ENCODE peak calls at places on chromosomes 3 and 15, in four cellular contexts. One of them, this sample, is unnamed.

GRCh38 chr3:194097141-194097880 is 38.6 kb upstream of the HES1 start:
- DNase-seq in esophagus squamous epithelium: no peak
- DNase-seq in CD8-positive, alpha-beta memory T cell: no peak
- DNase-seq in upper lobe of left lung: no peak
- DNase-seq in this sample: no peak

GRCh38 chr15:32730677-32731654 is 13.2 kb downstream of the GREM1 start:
- DNase-seq in esophagus squamous epithelium: no peak
- DNase-seq in CD8-positive, alpha-beta memory T cell: no peak
- DNase-seq in upper lobe of left lung: peak; percentile 78
- DNase-seq in this sample: no peak

GRCh38 chr3:126130081-126130855 is 46.3 kb upstream of the SLC41A3 start:
- DNase-seq in esophagus squamous epithelium: no peak
- DNase-seq in CD8-positive, alpha-beta memory T cell: no peak
- DNase-seq in upper lobe of left lung: peak; percentile 23
- DNase-seq in this sample: no peak

GRCh38 chr15:27328616-27329015 is 357.6 kb downstream of the GABRG3 start:
- DNase-seq in esophagus squamous epithelium: no peak
- DNase-seq in CD8-positive, alpha-beta memory T cell: no peak
- DNase-seq in upper lobe of left lung: no peak
- DNase-seq in this sample: no peak

GRCh38 chr3:113498221-113499005 is 16.5 kb downstream of the SPICE1 start:
- DNase-seq in esophagus squamous epithelium: no peak
- DNase-seq in CD8-positive, alpha-beta memory T cell: no peak
- DNase-seq in upper lobe of left lung: no peak
- DNase-seq in this sample: no peak

GRCh38 chr3:69710153-69710977 is 28.9 kb upstream of the MITF start:
- DNase-seq in esophagus squamous epithelium: no peak
- DNase-seq in CD8-positive, alpha-beta memory T cell: no peak
- DNase-seq in upper lobe of left lung: no peak
- DNase-seq in this sample: no peak

GRCh38 chr3:4906107-4906621 is 73.1 kb upstream of the BHLHE40 start:
- DNase-seq in esophagus squamous epithelium: no peak
- DNase-seq in CD8-positive, alpha-beta memory T cell: no peak
- DNase-seq in upper lobe of left lung: no peak
- DNase-seq in this sample: no peak

GRCh38 chr15:91342091-91342490 is 242.0 kb downstream of the SV2B start:
- DNase-seq in esophagus squamous epithelium: no peak
- DNase-seq in CD8-positive, alpha-beta memory T cell: no peak
- DNase-seq in upper lobe of left lung: no peak
- DNase-seq in this sample: no peak

GRCh38 chr3:143654906-143655305 is 193.4 kb downstream of the SLC9A9 start:
- DNase-seq in esophagus squamous epithelium: no peak
- DNase-seq in CD8-positive, alpha-beta memory T cell: no peak
- DNase-seq in upper lobe of left lung: no peak
- DNase-seq in this sample: no peak

GRCh38 chr15:52567886-52568568 is 803 bp downstream of the ARPP19 start:
- DNase-seq in esophagus squamous epithelium: no peak
- DNase-seq in CD8-positive, alpha-beta memory T cell: no peak
- DNase-seq in upper lobe of left lung: peak; percentile 54
- DNase-seq in this sample: no peak

GRCh38 chr3:49305608-49306007 is 28.6 kb upstream of the C3orf62 start:
- DNase-seq in esophagus squamous epithelium: no peak
- DNase-seq in CD8-positive, alpha-beta memory T cell: no peak
- DNase-seq in upper lobe of left lung: no peak
- DNase-seq in this sample: no peak

GRCh38 chr15:67067161-67067853 is 1.9 kb downstream of the SMAD3 start:
- DNase-seq in esophagus squamous epithelium: no peak
- DNase-seq in CD8-positive, alpha-beta memory T cell: no peak
- DNase-seq in upper lobe of left lung: no peak
- DNase-seq in this sample: no peak

GRCh38 chr15:70470556-70471191 is 292.7 kb downstream of the UACA start:
- DNase-seq in esophagus squamous epithelium: no peak
- DNase-seq in CD8-positive, alpha-beta memory T cell: no peak
- DNase-seq in upper lobe of left lung: no peak
- DNase-seq in this sample: no peak

GRCh38 chr15:91521996-91522395 is 331.5 kb upstream of the SLCO3A1 start:
- DNase-seq in esophagus squamous epithelium: no peak
- DNase-seq in CD8-positive, alpha-beta memory T cell: no peak
- DNase-seq in upper lobe of left lung: no peak
- DNase-seq in this sample: no peak

GRCh38 chr3:23129817-23130216 is 73.3 kb upstream of the UBE2E2 start:
- DNase-seq in esophagus squamous epithelium: no peak
- DNase-seq in CD8-positive, alpha-beta memory T cell: no peak
- DNase-seq in upper lobe of left lung: no peak
- DNase-seq in this sample: no peak

GRCh38 chr15:83323296-83323711 is 38.8 kb upstream of the BNC1 start:
- DNase-seq in esophagus squamous epithelium: no peak
- DNase-seq in CD8-positive, alpha-beta memory T cell: no peak
- DNase-seq in upper lobe of left lung: no peak
- DNase-seq in this sample: no peak

DNA sequence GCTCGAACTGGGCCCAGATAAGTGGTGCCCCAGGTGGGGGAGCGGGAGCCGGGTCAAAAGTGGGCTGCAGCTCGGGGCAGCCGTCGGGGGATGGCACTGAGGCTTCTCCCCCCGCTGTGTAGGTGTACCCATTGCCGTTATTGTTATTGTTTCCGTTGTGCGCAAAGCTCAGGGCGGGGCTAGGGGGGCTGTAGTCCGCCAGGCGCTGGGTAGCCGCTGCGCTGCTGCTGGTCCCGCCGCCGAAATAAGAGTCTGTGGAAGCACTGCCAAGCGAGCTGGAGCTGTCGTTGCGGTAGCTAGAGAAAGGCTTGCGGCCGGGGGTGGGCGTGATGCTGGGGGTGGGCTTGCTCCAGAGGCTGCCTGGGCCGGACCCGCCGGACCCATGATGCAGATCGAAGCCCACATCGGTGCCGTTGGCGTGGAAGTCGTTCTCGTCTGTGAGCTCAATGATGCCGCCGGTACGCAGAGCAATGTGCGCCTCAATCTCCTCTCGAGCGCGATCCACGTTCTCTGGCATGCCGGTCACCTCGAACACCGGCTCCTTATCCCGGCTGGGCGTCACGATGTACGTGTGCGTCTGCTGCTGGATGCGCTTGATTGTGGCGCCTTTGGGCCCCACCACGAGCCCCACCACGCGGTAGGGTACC is 2.0 kb downstream of the MEX3B start:
- DNase-seq in esophagus squamous epithelium: no peak
- DNase-seq in CD8-positive, alpha-beta memory T cell: no peak
- DNase-seq in upper lobe of left lung: no peak
- DNase-seq in this sample: no peak
- H3K4me3 ChIP-seq in esophagus squamous epithelium: peak overlapping the region; percentile 64
- H3K4me3 ChIP-seq in CD8-positive, alpha-beta memory T cell: peak overlapping the region; percentile 50
- H3K4me3 ChIP-seq in upper lobe of left lung: no peak overlapping the region
- H3K4me3 ChIP-seq in this sample: peak overlapping the region; percentile 97

GRCh38 chr15:58446521-58446920 is 14.7 kb downstream of the LIPC start:
- DNase-seq in esophagus squamous epithelium: no peak
- DNase-seq in CD8-positive, alpha-beta memory T cell: no peak
- DNase-seq in upper lobe of left lung: no peak
- DNase-seq in this sample: no peak

GRCh38 chr15:58444056-58444455 is 12.3 kb downstream of the LIPC start:
- DNase-seq in esophagus squamous epithelium: no peak
- DNase-seq in CD8-positive, alpha-beta memory T cell: no peak
- DNase-seq in upper lobe of left lung: peak; percentile 45
- DNase-seq in this sample: no peak

GRCh38 chr15:58445861-58446260 is 14.1 kb downstream of the LIPC start:
- DNase-seq in esophagus squamous epithelium: no peak
- DNase-seq in CD8-positive, alpha-beta memory T cell: no peak
- DNase-seq in upper lobe of left lung: no peak
- DNase-seq in this sample: no peak

GRCh38 chr15:58443291-58443690 is 11.5 kb downstream of the LIPC start:
- DNase-seq in esophagus squamous epithelium: no peak
- DNase-seq in CD8-positive, alpha-beta memory T cell: no peak
- DNase-seq in upper lobe of left lung: no peak
- DNase-seq in this sample: no peak

DNA sequence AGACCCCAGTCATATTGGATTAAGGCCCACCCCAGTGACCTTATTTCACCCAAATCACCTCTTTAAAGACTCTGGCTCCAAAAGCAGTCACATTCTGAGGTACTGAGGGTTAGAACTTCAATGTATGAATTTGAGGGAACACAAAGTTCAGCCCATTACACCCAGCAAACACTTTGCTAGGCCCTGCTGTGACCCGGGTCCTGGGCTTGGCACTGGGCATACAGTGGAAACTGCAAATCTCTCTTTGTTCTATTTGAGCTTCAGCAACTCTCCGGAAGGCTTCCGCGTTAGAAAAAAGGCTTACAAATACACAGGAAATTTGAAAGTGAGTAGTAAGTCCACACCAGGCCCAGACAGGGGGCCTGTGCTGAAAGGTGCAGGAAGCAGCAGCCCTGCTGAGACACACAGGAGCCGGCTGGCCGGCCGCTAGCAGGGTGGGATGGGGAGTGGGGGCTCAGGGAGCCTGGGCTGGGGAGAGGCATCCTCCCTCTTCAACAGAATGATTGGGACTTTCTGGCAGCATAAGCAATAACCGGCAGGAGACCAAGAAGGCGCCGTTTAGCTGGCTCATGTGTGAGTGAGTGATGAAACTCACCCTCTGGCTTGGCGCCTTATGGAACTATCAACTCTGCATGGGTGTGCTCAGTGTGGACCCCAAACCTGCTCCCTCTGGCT is 13.0 kb downstream of the LIPC start:
- DNase-seq in esophagus squamous epithelium: no peak
- DNase-seq in CD8-positive, alpha-beta memory T cell: peak; percentile 19
- DNase-seq in upper lobe of left lung: no peak
- DNase-seq in this sample: no peak
- H3K27ac ChIP-seq in esophagus squamous epithelium: peak overlapping the region; percentile 92
- H3K27ac ChIP-seq in CD8-positive, alpha-beta memory T cell: no peak overlapping the region
- H3K27ac ChIP-seq in upper lobe of left lung: no peak overlapping the region
- H3K27ac ChIP-seq in this sample: no peak overlapping the region

DNA sequence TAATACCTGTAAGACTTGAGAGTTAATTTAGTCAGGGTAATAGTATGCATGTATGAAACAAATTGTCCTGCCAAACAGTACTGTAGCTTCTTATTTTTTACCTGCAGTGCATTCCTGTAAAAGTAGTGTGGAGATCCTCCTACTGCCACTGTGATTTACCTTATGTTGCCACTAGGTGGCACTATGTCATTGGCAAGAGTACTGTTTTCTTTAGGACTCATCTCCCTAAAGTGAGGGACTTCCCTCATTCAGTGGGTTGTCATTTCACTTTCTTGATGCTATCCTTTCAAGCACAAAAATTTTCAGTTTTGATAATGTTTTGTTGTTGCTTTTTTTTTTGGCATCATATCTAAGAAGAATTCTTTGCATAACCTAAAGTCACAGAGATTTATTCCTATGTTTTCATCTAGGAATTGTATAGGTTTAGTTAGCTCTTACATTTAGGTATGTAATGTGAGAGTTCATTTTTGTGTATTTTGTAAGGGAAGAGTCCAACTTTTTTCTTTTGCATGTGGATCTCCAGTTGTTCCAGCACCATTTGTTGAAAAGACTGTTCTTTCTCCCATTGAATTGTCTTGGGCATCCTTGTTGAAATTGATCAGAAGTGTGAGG is 105.7 kb downstream of the AKAP13 start:
- DNase-seq in esophagus squamous epithelium: no peak
- DNase-seq in CD8-positive, alpha-beta memory T cell: peak; percentile 56
- DNase-seq in upper lobe of left lung: peak; percentile 72
- DNase-seq in this sample: peak; percentile 48
- H3K4me3 ChIP-seq in esophagus squamous epithelium: no peak overlapping the region
- H3K4me3 ChIP-seq in CD8-positive, alpha-beta memory T cell: no peak overlapping the region
- H3K4me3 ChIP-seq in upper lobe of left lung: no peak overlapping the region
- H3K4me3 ChIP-seq in this sample: no peak overlapping the region

DNA sequence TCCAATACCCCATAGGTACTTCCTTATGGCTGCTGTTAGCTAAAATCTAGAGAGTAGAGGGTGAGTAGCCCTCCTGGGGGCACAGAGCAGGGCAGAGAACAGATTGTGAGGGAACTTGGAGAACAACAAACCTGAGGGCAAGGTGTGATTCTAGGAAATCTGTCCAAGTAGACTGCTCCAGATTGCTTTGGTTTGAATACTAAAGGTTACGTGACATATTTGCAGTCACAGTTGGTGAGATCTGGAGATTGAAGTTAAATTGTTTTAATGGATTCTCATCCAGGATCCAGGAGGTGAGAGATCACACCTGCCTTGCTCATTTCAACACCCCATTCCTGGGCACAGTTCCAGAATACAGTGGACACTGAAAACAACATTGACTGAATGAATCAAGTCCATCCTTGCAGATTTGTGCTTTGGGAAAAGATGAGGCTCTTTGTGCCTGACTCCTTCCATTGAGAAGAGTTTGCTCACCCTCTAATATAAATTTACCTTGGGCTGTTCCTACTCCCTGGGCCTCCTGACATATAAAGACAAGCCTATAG is 401.1 kb upstream of the MCTP2 start:
- DNase-seq in esophagus squamous epithelium: no peak
- DNase-seq in CD8-positive, alpha-beta memory T cell: no peak
- DNase-seq in upper lobe of left lung: no peak
- DNase-seq in this sample: no peak
- H3K27ac ChIP-seq in esophagus squamous epithelium: peak overlapping the region; percentile 93
- H3K27ac ChIP-seq in CD8-positive, alpha-beta memory T cell: no peak overlapping the region
- H3K27ac ChIP-seq in upper lobe of left lung: no peak overlapping the region
- H3K27ac ChIP-seq in this sample: no peak overlapping the region

GRCh38 chr3:123752228-123752627 is 131.9 kb downstream of the MYLK start:
- DNase-seq in esophagus squamous epithelium: no peak
- DNase-seq in CD8-positive, alpha-beta memory T cell: no peak
- DNase-seq in upper lobe of left lung: no peak
- DNase-seq in this sample: no peak
- H3K4me3 ChIP-seq in esophagus squamous epithelium: no peak overlapping the region
- H3K4me3 ChIP-seq in CD8-positive, alpha-beta memory T cell: no peak overlapping the region
- H3K4me3 ChIP-seq in upper lobe of left lung: no peak overlapping the region
- H3K4me3 ChIP-seq in this sample: no peak overlapping the region

GRCh38 chr3:101216710-101217457 is 103.5 kb downstream of the IMPG2 start:
- DNase-seq in esophagus squamous epithelium: no peak
- DNase-seq in CD8-positive, alpha-beta memory T cell: no peak
- DNase-seq in upper lobe of left lung: peak; percentile 43
- DNase-seq in this sample: no peak
- H3K27ac ChIP-seq in esophagus squamous epithelium: no peak overlapping the region
- H3K27ac ChIP-seq in CD8-positive, alpha-beta memory T cell: no peak overlapping the region
- H3K27ac ChIP-seq in upper lobe of left lung: no peak overlapping the region
- H3K27ac ChIP-seq in this sample: no peak overlapping the region

GRCh38 chr15:72173401-72173800 is 24.2 kb downstream of the GRAMD2A start:
- DNase-seq in esophagus squamous epithelium: no peak
- DNase-seq in CD8-positive, alpha-beta memory T cell: no peak
- DNase-seq in upper lobe of left lung: no peak
- DNase-seq in this sample: no peak
- H3K4me3 ChIP-seq in esophagus squamous epithelium: no peak overlapping the region
- H3K4me3 ChIP-seq in CD8-positive, alpha-beta memory T cell: no peak overlapping the region
- H3K4me3 ChIP-seq in upper lobe of left lung: no peak overlapping the region
- H3K4me3 ChIP-seq in this sample: no peak overlapping the region

GRCh38 chr3:122102191-122102935 is 47.2 kb downstream of the CD86 start:
- DNase-seq in esophagus squamous epithelium: no peak
- DNase-seq in CD8-positive, alpha-beta memory T cell: no peak
- DNase-seq in upper lobe of left lung: no peak
- DNase-seq in this sample: no peak
- H3K27ac ChIP-seq in esophagus squamous epithelium: no peak overlapping the region
- H3K27ac ChIP-seq in CD8-positive, alpha-beta memory T cell: no peak overlapping the region
- H3K27ac ChIP-seq in upper lobe of left lung: no peak overlapping the region
- H3K27ac ChIP-seq in this sample: no peak overlapping the region

GRCh38 chr3:160450846-160451245 is 1.3 kb upstream of the TRIM59 start:
- DNase-seq in esophagus squamous epithelium: no peak
- DNase-seq in CD8-positive, alpha-beta memory T cell: no peak
- DNase-seq in upper lobe of left lung: no peak
- DNase-seq in this sample: no peak
- H3K4me3 ChIP-seq in esophagus squamous epithelium: no peak overlapping the region
- H3K4me3 ChIP-seq in CD8-positive, alpha-beta memory T cell: no peak overlapping the region
- H3K4me3 ChIP-seq in upper lobe of left lung: no peak overlapping the region
- H3K4me3 ChIP-seq in this sample: peak overlapping the region; percentile 75

GRCh38 chr3:101532783-101533602 is 20.0 kb upstream of the SENP7 start:
- DNase-seq in esophagus squamous epithelium: no peak
- DNase-seq in CD8-positive, alpha-beta memory T cell: no peak
- DNase-seq in upper lobe of left lung: no peak
- DNase-seq in this sample: no peak
- H3K27ac ChIP-seq in esophagus squamous epithelium: no peak overlapping the region
- H3K27ac ChIP-seq in CD8-positive, alpha-beta memory T cell: peak overlapping the region; percentile 36
- H3K27ac ChIP-seq in upper lobe of left lung: no peak overlapping the region
- H3K27ac ChIP-seq in this sample: no peak overlapping the region

This sample was measured in iPS DF 6.9.